ENCODE peak calls at places on chromosome 18, in seven cellular contexts. M is adipocyte, K is GM23248, T is neuronal stem cell, D is K562, Z is HCT116, J is neural progenitor cell. C is an unnamed sample.

GRCh38 chr18:27797484-27797883 is 379.4 kb downstream of the CDH2 start:
- DNase-seq in M (no peak), K (no peak), T (no peak), D (no peak), Z (no peak), J (no peak), C (no peak)

GRCh38 chr18:69172046-69172445 is 228.6 kb upstream of the DOK6 start:
- DNase-seq in M (peak), K (peak), T (no peak), D (no peak), Z (no peak), J (no peak), C (no peak)

GRCh38 chr18:49340446-49340845 is 120.0 kb downstream of the DYM start:
- DNase-seq in M (peak), K (peak), T (no peak), D (no peak), Z (no peak), J (no peak), C (no peak)

GRCh38 chr18:58239879-58240278 is 195.9 kb downstream of the NEDD4L start:
- DNase-seq in M (no peak), K (no peak), T (no peak), D (no peak), Z (no peak), J (no peak), C (peak)

GRCh38 chr18:79933765-79934164 is 17.7 kb downstream of the SLC66A2 start:
- DNase-seq in M (no peak), K (no peak), T (no peak), D (no peak), Z (no peak), J (peak), C (no peak)

GRCh38 chr18:57437433-57437781 is 2.2 kb downstream of the ONECUT2 start:
- DNase-seq in M (no peak), K (no peak), T (no peak), D (no peak), Z (no peak), J (peak), C (no peak)

GRCh38 chr18:59612461-59612860 is 84.8 kb downstream of the CCBE1 start:
- DNase-seq in M (peak), K (peak), T (no peak), D (no peak), Z (no peak), J (no peak), C (no peak)

GRCh38 chr18:35770360-35770759 is 188.8 kb downstream of the GALNT1 start:
- DNase-seq in M (no peak), K (no peak), T (no peak), D (no peak), Z (no peak), J (no peak), C (no peak)

GRCh38 chr18:12564861-12565260 is 93.0 kb downstream of the SPIRE1 start:
- DNase-seq in M (no peak), K (no peak), T (no peak), D (no peak), Z (no peak), J (no peak), C (no peak)

GRCh38 chr18:35089382-35089781 is 48.2 kb downstream of the MAPRE2 start:
- DNase-seq in M (no peak), K (peak), T (no peak), D (no peak), Z (no peak), J (no peak), C (no peak)

GRCh38 chr18:38368246-38368645 is 802.6 kb upstream of the CELF4 start:
- DNase-seq in M (no peak), K (no peak), T (no peak), D (no peak), Z (no peak), J (no peak), C (no peak)
- H3K4me3 ChIP-seq in M (no peak), K (no peak), T (no peak), D (no peak), Z (no peak), J (no peak), C (no peak)

DNA sequence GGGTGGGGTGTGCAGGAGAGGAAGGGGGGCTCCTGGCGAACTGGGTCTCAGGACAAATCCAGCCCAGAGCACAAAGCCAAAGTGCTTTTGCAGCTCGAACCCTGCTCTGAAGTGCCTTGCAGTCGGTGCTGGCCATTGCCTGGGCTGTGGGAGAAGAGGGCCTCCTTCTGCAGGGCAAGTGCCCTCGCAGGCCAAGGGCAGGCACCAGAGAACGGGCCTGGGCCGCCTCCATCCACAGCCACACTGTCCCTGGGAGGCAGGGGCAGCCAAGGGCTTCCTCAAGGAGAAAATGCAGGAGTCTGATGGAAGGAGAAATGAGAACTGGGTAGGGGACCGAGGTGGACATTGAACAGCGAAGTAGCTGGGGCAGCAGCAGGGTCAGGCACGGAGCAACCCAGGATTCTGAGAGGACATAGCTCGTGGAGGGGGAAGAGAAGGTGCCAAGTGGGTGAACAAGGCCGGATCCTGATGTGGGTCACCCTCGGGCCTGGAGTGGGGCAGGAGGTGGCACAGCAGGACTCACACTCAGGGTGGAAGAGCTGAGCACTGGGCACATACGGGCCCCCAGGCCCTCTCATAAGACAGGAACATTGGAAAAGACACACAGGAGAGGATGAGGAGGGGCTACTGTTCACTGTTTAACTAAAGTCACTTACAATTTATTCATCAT is 312.8 kb upstream of the SALL3 start:
- DNase-seq in M (no peak), K (no peak), T (no peak), D (no peak), Z (no peak), J (no peak), C (no peak)
- H3K9ac ChIP-seq in M (no peak), K (no peak), T (no peak), D (no peak), Z (no peak), J (no peak), C (no peak)

GRCh38 chr18:2192562-2192961 is 378.7 kb downstream of the METTL4 start:
- DNase-seq in M (no peak), K (no peak), T (no peak), D (no peak), Z (no peak), J (no peak), C (no peak)

GRCh38 chr18:2188258-2188657 is 383.0 kb downstream of the METTL4 start:
- DNase-seq in M (no peak), K (no peak), T (no peak), D (no peak), Z (no peak), J (no peak), C (no peak)

GRCh38 chr18:2183432-2183831 is 387.9 kb downstream of the METTL4 start:
- DNase-seq in M (no peak), K (no peak), T (no peak), D (no peak), Z (no peak), J (no peak), C (no peak)

GRCh38 chr18:2191180-2191790 is 380.0 kb downstream of the METTL4 start:
- DNase-seq in M (no peak), K (no peak), T (no peak), D (no peak), Z (no peak), J (no peak), C (no peak)

DNA sequence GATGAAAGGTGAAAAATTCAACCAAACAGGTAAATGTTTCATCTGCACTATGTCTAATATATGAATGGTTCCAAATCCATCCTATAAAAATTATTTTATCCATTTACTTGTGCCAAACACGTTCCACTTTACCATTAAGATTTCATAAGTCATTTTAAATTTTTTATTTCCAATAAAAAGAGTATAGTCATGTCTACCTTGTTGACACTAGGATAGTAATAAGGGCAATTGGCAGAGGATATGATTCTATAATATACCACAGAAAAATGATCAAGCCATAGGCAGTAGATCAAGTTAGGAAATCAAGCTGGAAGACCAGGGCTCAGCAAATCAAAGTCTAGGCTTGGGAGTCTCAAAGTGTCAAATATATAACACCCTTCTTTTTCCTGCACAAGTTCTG is 384.3 kb downstream of the METTL4 start:
- DNase-seq in M (no peak), K (no peak), T (no peak), D (no peak), Z (no peak), J (no peak), C (no peak)
- H3K4me3 ChIP-seq in M (no peak), K (no peak), T (no peak), D (no peak), Z (no peak), J (no peak), C (no peak)

DNA sequence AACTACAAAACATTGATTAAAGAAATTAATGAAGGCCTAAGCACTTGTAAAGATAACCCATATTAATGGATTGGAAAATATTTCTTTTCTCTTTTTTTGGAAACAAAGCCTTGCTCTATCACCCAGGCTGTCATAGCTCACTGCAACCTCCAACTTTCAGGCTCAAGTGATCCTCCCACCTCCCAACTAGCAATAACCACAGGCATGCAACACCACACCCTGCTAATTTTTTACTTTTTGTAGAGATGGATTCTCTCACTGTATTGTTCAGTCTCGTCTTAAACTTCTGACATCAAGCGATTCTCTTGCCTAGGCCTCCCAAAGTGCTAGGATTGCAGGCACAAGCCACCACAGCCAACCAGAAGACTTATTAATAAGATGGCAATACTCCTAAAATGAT is 73.4 kb upstream of the NDUFV2 start:
- DNase-seq in M (peak), K (peak), T (no peak), D (no peak), Z (no peak), J (no peak), C (no peak)
- H3K9ac ChIP-seq in M (no peak), K (no peak), T (no peak), D (no peak), Z (no peak), J (no peak), C (no peak)

DNA sequence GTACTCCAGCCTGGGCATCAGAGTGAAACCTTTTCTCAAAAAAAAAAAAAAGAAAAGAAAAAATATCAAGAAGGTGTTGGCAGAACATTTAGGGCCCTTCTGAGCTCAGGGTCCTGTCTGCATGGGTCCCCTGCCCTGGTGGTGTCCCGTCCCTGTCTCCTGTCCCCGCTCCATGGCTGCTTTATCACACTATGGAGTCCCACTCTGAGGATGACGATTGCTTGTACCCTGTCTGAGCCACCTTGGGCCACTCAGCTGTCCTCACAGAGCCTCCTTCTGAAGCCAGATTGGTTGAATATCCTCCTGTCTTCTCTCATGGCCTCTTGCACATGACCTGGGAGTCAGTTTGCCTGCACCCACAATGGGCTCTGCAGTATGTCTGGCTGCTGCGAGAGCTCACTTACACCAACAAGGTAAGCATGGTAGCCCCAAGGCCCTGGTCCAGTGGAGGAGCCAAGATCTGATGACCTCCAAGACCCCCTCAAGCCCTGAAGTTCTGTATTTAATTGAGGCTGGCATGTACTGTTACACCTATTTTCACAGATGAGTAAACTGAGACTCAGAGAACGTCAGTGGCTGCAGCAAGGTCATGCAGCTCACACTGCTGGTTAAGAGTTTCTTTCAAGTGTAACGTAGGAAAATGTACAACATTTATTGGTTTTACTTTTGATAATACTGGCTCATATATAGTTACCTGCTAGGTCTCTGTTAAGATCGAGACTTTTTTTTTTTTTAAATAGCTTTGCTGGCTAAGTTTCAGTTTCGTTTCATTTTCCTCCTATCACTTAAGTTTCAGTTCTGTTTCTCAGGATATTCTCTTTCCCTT is 16.9 kb upstream of the ZCCHC2 start:
- DNase-seq in M (no peak), K (peak), T (no peak), D (no peak), Z (no peak), J (no peak), C (peak)
- H3K4me3 ChIP-seq in M (peak), K (peak), T (no peak), D (peak), Z (no peak), J (no peak), C (peak)

GRCh38 chr18:54957295-54957694 is 2.0 kb downstream of the CCDC68 start:
- DNase-seq in M (peak), K (no peak), T (no peak), D (no peak), Z (no peak), J (no peak), C (no peak)
- H3K9ac ChIP-seq in M (no peak), K (no peak), T (no peak), D (no peak), Z (no peak), J (no peak), C (no peak)

DNA sequence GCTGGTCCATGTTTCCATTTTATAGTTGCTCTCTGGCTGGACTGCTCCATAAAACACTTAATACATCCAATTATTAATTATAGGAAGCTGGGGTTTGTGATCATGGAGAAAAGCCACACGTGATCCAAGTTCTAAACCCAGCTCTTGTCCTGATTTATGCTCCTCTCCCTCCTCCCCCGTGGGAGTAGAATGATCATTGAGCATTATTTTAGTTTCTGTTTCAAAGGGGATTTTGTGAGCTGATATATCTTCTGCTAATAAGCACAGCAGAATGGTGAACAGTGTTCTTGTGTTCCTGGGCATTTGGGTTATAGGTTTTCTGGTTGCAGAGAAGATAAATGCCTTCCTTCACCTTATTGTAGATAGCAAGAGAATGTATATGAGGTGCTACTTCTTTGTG is 135.7 kb upstream of the TMEM200C start:
- DNase-seq in M (no peak), K (no peak), T (no peak), D (no peak), Z (no peak), J (no peak), C (no peak)
- H3K4me3 ChIP-seq in M (peak), K (no peak), T (no peak), D (no peak), Z (no peak), J (no peak), C (no peak)

GRCh38 chr18:23193727-23194126 is 58.4 kb downstream of the CABLES1 start:
- DNase-seq in M (no peak), K (no peak), T (no peak), D (no peak), Z (no peak), J (no peak), C (no peak)
- H3K9ac ChIP-seq in M (peak), K (peak), T (no peak), D (no peak), Z (no peak), J (no peak), C (no peak)